ENCODE peak calls at places on chromosomes 11 and 22, in four cellular contexts. L is mucosa of gallbladder; J is stimulated activated CD8-positive, alpha-beta memory T cell treated with anti-CD3 and anti-CD28 coated beads, Interleukin-2, amount 100 ng/mL, for 1 hour; Z is AG04450. T is an unnamed sample.

GRCh38 chr22:37082251-37082650 is 27.3 kb downstream of the TMPRSS6 start:
- DNase-seq in Z (no peak), J (no peak), L (no peak), T (no peak)

GRCh38 chr11:7613394-7613720 is 59.9 kb downstream of the CYB5R2 start:
- DNase-seq in J (no peak), Z (no peak), L (no peak), T (no peak)

GRCh38 chr11:111010391-111011354 is 234.9 kb upstream of the POU2AF2 start:
- DNase-seq in J (no peak), Z (no peak), L (no peak), T (no peak)

GRCh38 chr11:119352857-119353260 is 6.4 kb upstream of the MFRP start:
- DNase-seq in L (peak), J (no peak), Z (no peak), T (no peak)

GRCh38 chr11:111978028-111978771 is 41.1 kb downstream of the DIXDC1 start:
- DNase-seq in Z (peak), L (peak), J (no peak), T (peak)

GRCh38 chr11:2951235-2952110 is 22.3 kb upstream of the PHLDA2 start:
- DNase-seq in J (no peak), Z (no peak), L (no peak), T (no peak)

GRCh38 chr11:11047851-11048610 is 190.2 kb upstream of the ZBED5 start:
- DNase-seq in L (no peak), J (no peak), Z (no peak), T (no peak)

GRCh38 chr11:2382129-2382517 is 5.0 kb downstream of the CD81 start:
- DNase-seq in Z (no peak), L (no peak), J (no peak), T (no peak)

GRCh38 chr11:85590848-85591483 is 36.2 kb downstream of the DLG2 start:
- DNase-seq in J (no peak), Z (peak), L (no peak), T (peak)

GRCh38 chr11:47524200-47524874 is 28.6 kb downstream of the CELF1 start:
- DNase-seq in J (no peak), Z (no peak), L (peak), T (no peak)

GRCh38 chr11:124760205-124760652 is 1.9 kb downstream of the ESAM start:
- DNase-seq in L (no peak), J (no peak), Z (no peak), T (no peak)

GRCh38 chr22:37549704-37550059 is 10.6 kb upstream of the CDC42EP1 start:
- DNase-seq in Z (no peak), J (no peak), L (peak), T (no peak)

GRCh38 chr11:70590356-70590991 is 192.1 kb downstream of the CTTN start:
- DNase-seq in L (no peak), Z (no peak), J (no peak), T (no peak)

GRCh38 chr22:46044718-46045458 is 67.9 kb upstream of the WNT7B start:
- DNase-seq in L (no peak), Z (no peak), J (no peak), T (no peak)

GRCh38 chr22:24948356-24949202 is 2.1 kb upstream of the LHFPL7 start:
- DNase-seq in Z (no peak), L (no peak), J (no peak), T (no peak)

GRCh38 chr11:70641366-70641765 is 243.0 kb downstream of the CTTN start:
- DNase-seq in J (no peak), Z (no peak), L (no peak), T (no peak)